ENCODE peak calls at places on chromosomes 5 and 9, in seven cellular contexts. E is PC-3, J is mesothelial cell of epicardium, Z is left ventricle myocardium inferior, D is activated B cell treated with CpG ODN at 0.5 μM for 24 hours, I is endothelial cell, C is astrocyte of the spinal cord. F is an unnamed sample.

GRCh38 chr5:169440107-169440701 is 139.3 kb upstream of the SLIT3 start:
- DNase-seq in I (no peak), E (peak), J (no peak), D (no peak), C (no peak), Z (no peak), F (no peak)

GRCh38 chr5:60509519-60509918 is 190.4 kb downstream of the DEPDC1B start:
- DNase-seq in E (no peak), D (no peak), C (no peak), J (no peak), I (no peak), Z (no peak), F (no peak)

GRCh38 chr9:27499481-27499880 is 24.6 kb upstream of the IFNK start:
- DNase-seq in Z (no peak), J (no peak), E (peak), C (peak), I (no peak), D (no peak), F (no peak)

GRCh38 chr5:118891252-118891651 is 97.1 kb downstream of the DTWD2 start:
- DNase-seq in E (no peak), I (no peak), D (no peak), Z (no peak), J (no peak), C (no peak), F (no peak)

GRCh38 chr5:43802651-43803050 is 199.7 kb downstream of the NNT start:
- DNase-seq in D (no peak), Z (no peak), C (no peak), J (no peak), I (no peak), E (no peak), F (no peak)

GRCh38 chr9:10173561-10173960 is 439.2 kb downstream of the PTPRD start:
- DNase-seq in I (no peak), C (no peak), Z (no peak), J (no peak), E (no peak), D (no peak), F (no peak)

GRCh38 chr9:100879884-100880283 is 148.6 kb upstream of the PLPPR1 start:
- DNase-seq in I (no peak), J (no peak), Z (no peak), C (no peak), D (no peak), E (no peak), F (no peak)

GRCh38 chr9:133807037-133807436 is 68.9 kb upstream of the SARDH start:
- DNase-seq in C (no peak), I (no peak), Z (no peak), J (no peak), D (no peak), E (no peak), F (no peak)

GRCh38 chr5:172643392-172643871 is 2.4 kb downstream of the NEURL1B start:
- DNase-seq in I (no peak), Z (no peak), E (no peak), J (no peak), C (no peak), D (no peak), F (no peak)

GRCh38 chr9:89178162-89179120 is at the start of gene SHC3:
- DNase-seq in Z (no peak), I (peak), D (no peak), J (no peak), E (no peak), C (peak), F (no peak)

GRCh38 chr9:86503926-86504325 is 149.7 kb upstream of the TUT7 start:
- DNase-seq in C (no peak), I (no peak), J (no peak), E (no peak), Z (no peak), D (no peak), F (no peak)

GRCh38 chr9:74609671-74610416 is 112.7 kb downstream of the RORB start:
- DNase-seq in E (peak), I (no peak), J (no peak), D (no peak), Z (no peak), C (no peak), F (no peak)

GRCh38 chr5:5881294-5881693 is 458.8 kb downstream of the ICE1 start:
- DNase-seq in J (no peak), D (no peak), C (no peak), Z (no peak), E (peak), I (peak), F (no peak)

GRCh38 chr9:125701351-125701750 is 5.7 kb downstream of the MAPKAP1 start:
- DNase-seq in J (no peak), I (no peak), E (peak), D (no peak), C (peak), Z (no peak), F (no peak)

GRCh38 chr9:118563677-118564076 is 805.6 kb downstream of the BRINP1 start:
- DNase-seq in E (no peak), D (no peak), J (no peak), I (no peak), C (no peak), Z (no peak), F (no peak)

GRCh38 chr5:160434022-160434531 is 12.4 kb downstream of the PTTG1 start:
- DNase-seq in C (no peak), J (peak), Z (no peak), E (no peak), I (no peak), D (peak), F (no peak)

GRCh38 chr5:9622891-9623547 is 7.1 kb downstream of the TAS2R1 start:
- DNase-seq in E (peak), D (no peak), J (no peak), Z (no peak), C (peak), I (peak), F (no peak)

GRCh38 chr5:9627541-9627940 is 2.6 kb downstream of the TAS2R1 start:
- DNase-seq in Z (no peak), C (no peak), E (no peak), J (no peak), I (no peak), D (no peak), F (no peak)

GRCh38 chr5:9626955-9627354 is 3.2 kb downstream of the TAS2R1 start:
- DNase-seq in E (no peak), Z (no peak), J (no peak), C (no peak), I (no peak), D (no peak), F (no peak)

GRCh38 chr5:9621379-9621903 is 8.7 kb downstream of the TAS2R1 start:
- DNase-seq in Z (no peak), I (no peak), D (no peak), E (no peak), C (no peak), J (no peak), F (no peak)

GRCh38 chr5:9624196-9624947 is 5.8 kb downstream of the TAS2R1 start:
- DNase-seq in I (no peak), E (no peak), Z (no peak), C (no peak), D (no peak), J (no peak), F (no peak)
- TF ChIP-seq CTCF in I (no peak), E (no peak), Z (no peak), C (no peak), D (no peak), J (no peak), F (no peak)

DNA sequence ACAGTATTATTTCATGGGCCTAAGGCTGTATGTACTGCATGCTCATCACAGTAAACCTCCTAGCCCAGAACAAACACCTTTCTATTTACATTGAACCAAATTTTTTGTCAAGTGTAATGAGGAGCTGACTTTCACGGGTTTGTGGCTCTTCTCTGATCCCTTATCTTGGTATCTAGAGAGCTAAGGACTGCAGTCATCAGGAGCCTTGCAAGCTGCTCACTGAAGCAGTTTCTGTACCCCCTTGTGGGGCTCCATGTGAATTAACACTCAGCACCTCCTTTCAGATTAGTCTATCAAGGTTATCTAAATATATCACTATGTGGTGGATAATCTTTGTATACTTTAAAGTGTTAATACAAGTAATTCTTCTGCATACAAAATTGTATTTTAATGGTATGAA is 108.2 kb downstream of the AUH start:
- DNase-seq in C (no peak), J (no peak), I (no peak), D (no peak), Z (no peak), E (no peak), F (no peak)
- TF ChIP-seq CTCF in C (no peak), J (no peak), I (no peak), D (no peak), Z (no peak), E (peak), F (peak)

DNA sequence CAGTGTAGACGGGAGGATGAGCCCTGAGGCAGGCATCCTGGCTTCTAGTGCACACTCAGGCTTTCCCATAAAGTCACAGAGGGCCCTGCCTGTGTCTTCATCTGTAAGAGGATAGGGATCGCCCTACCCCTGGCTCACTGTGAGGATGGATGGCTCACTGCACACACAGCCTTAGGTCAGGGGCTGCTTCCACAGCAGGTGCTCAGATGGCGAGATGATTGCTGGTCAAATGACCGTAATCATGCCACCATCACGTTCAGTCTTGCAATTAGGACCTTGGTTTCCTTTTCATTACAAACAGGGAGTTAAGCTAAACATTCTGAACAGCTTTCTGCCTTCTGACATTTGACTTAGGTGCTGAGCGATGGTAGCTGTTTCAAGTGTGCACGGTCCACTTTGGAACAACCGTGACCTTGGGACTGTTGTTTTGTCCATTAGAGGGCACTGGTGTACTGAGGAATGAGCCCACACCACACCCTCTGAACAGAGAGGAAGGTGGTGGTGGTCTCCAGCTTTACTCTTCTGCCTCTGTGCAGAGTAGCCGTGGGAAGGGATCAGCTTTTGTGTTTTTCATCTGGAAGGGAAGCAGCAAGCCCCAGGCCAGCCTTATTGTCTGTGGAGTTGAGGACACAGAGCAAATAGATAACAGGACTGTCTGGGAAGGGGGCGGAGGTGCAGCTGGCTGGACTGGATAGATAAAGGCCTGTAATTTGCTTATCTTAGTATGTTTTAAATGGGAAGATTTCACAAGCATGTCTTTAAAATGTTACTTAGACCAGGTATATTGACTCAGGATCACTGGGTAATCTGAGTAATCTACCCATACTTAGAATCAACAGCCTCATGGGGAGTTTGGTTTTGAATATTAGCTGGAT is 183.1 kb downstream of the TRIO start:
- DNase-seq in E (no peak), D (no peak), C (no peak), Z (no peak), I (peak), J (no peak), F (no peak)
- TF ChIP-seq CTCF in E (peak), D (no peak), C (peak), Z (peak), I (no peak), J (no peak), F (no peak)

GRCh38 chr5:23305055-23305454 is 202.4 kb upstream of the PRDM9 start:
- DNase-seq in I (no peak), E (no peak), Z (no peak), J (no peak), C (no peak), D (no peak), F (no peak)

GRCh38 chr5:23302438-23302837 is 205.0 kb upstream of the PRDM9 start:
- DNase-seq in J (no peak), D (no peak), Z (no peak), C (no peak), E (no peak), I (no peak), F (no peak)

GRCh38 chr5:23303836-23304235 is 203.6 kb upstream of the PRDM9 start:
- DNase-seq in C (no peak), J (no peak), I (no peak), D (no peak), E (no peak), Z (no peak), F (no peak)

GRCh38 chr5:23303433-23303832 is 204.0 kb upstream of the PRDM9 start:
- DNase-seq in J (no peak), D (no peak), I (no peak), E (no peak), C (no peak), Z (no peak), F (no peak)
- TF ChIP-seq CTCF in J (no peak), D (no peak), I (no peak), E (peak), C (no peak), Z (no peak), F (no peak)

GRCh38 chr5:141402553-141403328 is at the start of gene PCDHGA9:
- DNase-seq in C (peak), I (no peak), Z (no peak), J (no peak), E (no peak), D (no peak), F (no peak)
- TF ChIP-seq CTCF in C (peak), I (no peak), Z (peak), J (no peak), E (no peak), D (no peak), F (peak)

GRCh38 chr9:77649109-77649812 is 1.1 kb upstream of the GNA14 start:
- DNase-seq in Z (no peak), C (peak), E (peak), I (no peak), J (no peak), D (no peak), F (no peak)
- TF ChIP-seq CTCF in Z (peak), C (peak), E (peak), I (peak), J (no peak), D (no peak), F (no peak)

GRCh38 chr9:4228606-4229005 is 71.3 kb downstream of the GLIS3 start:
- DNase-seq in I (no peak), D (no peak), Z (no peak), E (peak), C (peak), J (no peak), F (no peak)
- TF ChIP-seq CTCF in I (no peak), D (no peak), Z (peak), E (peak), C (peak), J (no peak), F (no peak)

GRCh38 chr5:66443462-66444130 is 152.6 kb upstream of the MAST4 start:
- DNase-seq in J (no peak), E (no peak), I (no peak), D (no peak), Z (no peak), C (no peak), F (no peak)
- TF ChIP-seq CTCF in J (no peak), E (no peak), I (no peak), D (no peak), Z (no peak), C (no peak), F (no peak)